ENCODE peak calls at places on chromosomes 2 and 18, in five cellular contexts. L is CD8-positive, alpha-beta T cell; S is brain microvascular endothelial cell; W is A549; J is tibial nerve. H is an unnamed sample.

GRCh38 chr2:39179974-39180960 is 59.4 kb upstream of the SOS1 start:
- DNase-seq in L (no peak), S (no peak), W (no peak), J (no peak), H (no peak)

GRCh38 chr2:241837197-241837596 is 21.5 kb downstream of the PDCD1 start:
- DNase-seq in L (no peak), S (no peak), W (no peak), J (peak; percentile 1), H (no peak)

GRCh38 chr2:60629263-60629662 is 75.8 kb upstream of the BCL11A start:
- DNase-seq in L (no peak), S (no peak), W (no peak), J (no peak), H (no peak)

GRCh38 chr2:225932741-225933413 is 533.4 kb downstream of the NYAP2 start:
- DNase-seq in L (no peak), S (no peak), W (no peak), J (no peak), H (no peak)

GRCh38 chr2:163347982-163348842 is 387.6 kb downstream of the FIGN start:
- DNase-seq in L (no peak), S (peak; percentile 92), W (peak; percentile 70), J (peak; percentile 23), H (peak; percentile 49)

GRCh38 chr2:158958365-158958764 is 10.1 kb upstream of the TANC1 start:
- DNase-seq in L (no peak), S (no peak), W (no peak), J (no peak), H (no peak)

GRCh38 chr2:105929506-105929905 is 184.8 kb downstream of the NCK2 start:
- DNase-seq in L (no peak), S (no peak), W (no peak), J (no peak), H (no peak)

GRCh38 chr18:74493689-74494088 is 2.5 kb upstream of the CNDP2 start:
- DNase-seq in L (peak; percentile 38), S (peak; percentile 32), W (peak; percentile 14), J (no peak), H (no peak)

GRCh38 chr2:113324684-113325160 is 46.0 kb upstream of the PAX8 start:
- DNase-seq in L (no peak), S (peak; percentile 41), W (peak; percentile 80), J (no peak), H (peak; percentile 92)

GRCh38 chr18:48195782-48196181 is 213.4 kb downstream of the ZBTB7C start:
- DNase-seq in L (no peak), S (no peak), W (no peak), J (no peak), H (no peak)

GRCh38 chr2:26675651-26676255 is 16.8 kb upstream of the KCNK3 start:
- DNase-seq in L (no peak), S (no peak), W (no peak), J (no peak), H (no peak)

GRCh38 chr2:46315103-46315890 is 18.1 kb downstream of the EPAS1 start:
- DNase-seq in L (no peak), S (peak; percentile 96), W (peak; percentile 95), J (peak; percentile 60), H (peak; percentile 91)

GRCh38 chr2:1600191-1601063 is 143.9 kb downstream of the PXDN start:
- DNase-seq in L (no peak), S (no peak), W (no peak), J (peak; percentile 70), H (no peak)

GRCh38 chr18:78765142-78765541 is 214.5 kb upstream of the SALL3 start:
- DNase-seq in L (no peak), S (no peak), W (no peak), J (no peak), H (no peak)

GRCh38 chr2:100744589-100744988 is 75.3 kb upstream of the NPAS2 start:
- DNase-seq in L (no peak), S (peak; percentile 64), W (no peak), J (no peak), H (no peak)

GRCh38 chr2:17076535-17076934 is 410.9 kb upstream of the CYRIA start:
- DNase-seq in L (no peak), S (peak; percentile 8), W (no peak), J (no peak), H (no peak)

GRCh38 chr18:23283933-23284430 is 148.7 kb downstream of the CABLES1 start:
- DNase-seq in L (no peak), S (peak; percentile 47), W (peak; percentile 33), J (no peak), H (peak; percentile 34)

GRCh38 chr2:151907933-151908882 is 80.0 kb upstream of the ARL5A start:
- DNase-seq in L (no peak), S (peak; percentile 28), W (no peak), J (no peak), H (no peak)

GRCh38 chr2:126827371-126827770 is 71.3 kb upstream of the TEX51 start:
- DNase-seq in L (no peak), S (no peak), W (no peak), J (no peak), H (no peak)

GRCh38 chr18:1392865-1393734 is 488.4 kb downstream of the ADCYAP1 start:
- DNase-seq in L (no peak), S (no peak), W (no peak), J (no peak), H (no peak)

GRCh38 chr2:85770369-85770768 is 16.6 kb downstream of the ATOH8 start:
- DNase-seq in L (no peak), S (no peak), W (no peak), J (no peak), H (no peak)

GRCh38 chr18:23182606-23183005 is 47.3 kb downstream of the CABLES1 start:
- DNase-seq in L (no peak), S (no peak), W (no peak), J (no peak), H (no peak)

GRCh38 chr2:11683966-11684365 is 14.0 kb upstream of the NTSR2 start:
- DNase-seq in L (no peak), S (no peak), W (no peak), J (no peak), H (no peak)

GRCh38 chr2:108905906-108906305 is 83.1 kb downstream of the EDAR start:
- DNase-seq in L (no peak), S (no peak), W (no peak), J (no peak), H (no peak)

GRCh38 chr2:122203523-122203922 is 448.1 kb downstream of the TSN start:
- DNase-seq in L (no peak), S (peak; percentile 48), W (no peak), J (no peak), H (peak; percentile 78)

GRCh38 chr18:60534539-60534938 is 162.0 kb upstream of the MC4R start:
- DNase-seq in L (no peak), S (peak; percentile 41), W (no peak), J (no peak), H (no peak)

GRCh38 chr2:40716879-40717278 is 265.0 kb upstream of the SLC8A1 start:
- DNase-seq in L (no peak), S (peak; percentile 61), W (no peak), J (no peak), H (peak; percentile 57)

GRCh38 chr2:118123561-118124232 is 35.4 kb downstream of the INSIG2 start:
- DNase-seq in L (no peak), S (peak; percentile 45), W (peak; percentile 69), J (no peak), H (peak; percentile 96)

GRCh38 chr2:237689569-237690131 is 62.3 kb downstream of the LRRFIP1 start:
- DNase-seq in L (no peak), S (no peak), W (no peak), J (no peak), H (no peak)

GRCh38 chr2:183964565-183964964 is 633.8 kb upstream of the ZNF804A start:
- DNase-seq in L (no peak), S (no peak), W (no peak), J (no peak), H (no peak)

DNA sequence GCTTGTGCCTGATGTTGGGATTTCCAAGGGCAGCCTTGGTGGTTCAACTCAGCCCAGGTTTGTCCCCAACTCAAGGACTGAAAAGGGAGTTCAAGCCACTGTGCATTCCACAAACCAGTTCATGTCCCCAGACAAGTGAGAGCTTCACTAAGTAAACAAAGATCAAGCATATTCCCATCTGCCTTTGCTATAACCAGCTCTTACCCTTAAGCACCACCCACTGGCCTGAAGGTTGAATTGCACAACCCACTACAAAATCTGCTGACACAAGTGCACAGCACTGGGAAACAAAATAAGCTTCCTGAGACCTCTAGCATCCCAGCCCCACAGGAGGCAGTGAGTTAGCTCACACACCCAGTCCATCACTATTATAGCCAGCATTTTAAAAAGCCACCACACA is 516.7 kb downstream of the NR4A2 start:
- DNase-seq in L (no peak), S (peak; percentile 9), W (no peak), J (no peak), H (no peak)
- TF ChIP-seq CTCF in L (no peak), S (peak; percentile 54), W (no peak), J (no peak), H (no peak)

GRCh38 chr2:99066602-99067001 is 74.9 kb upstream of the C2orf15 start:
- DNase-seq in L (no peak), S (peak; percentile 46), W (peak; percentile 10), J (no peak), H (peak; percentile 50)

GRCh38 chr2:99067871-99068270 is 73.6 kb upstream of the C2orf15 start:
- DNase-seq in L (no peak), S (no peak), W (no peak), J (no peak), H (no peak)

DNA sequence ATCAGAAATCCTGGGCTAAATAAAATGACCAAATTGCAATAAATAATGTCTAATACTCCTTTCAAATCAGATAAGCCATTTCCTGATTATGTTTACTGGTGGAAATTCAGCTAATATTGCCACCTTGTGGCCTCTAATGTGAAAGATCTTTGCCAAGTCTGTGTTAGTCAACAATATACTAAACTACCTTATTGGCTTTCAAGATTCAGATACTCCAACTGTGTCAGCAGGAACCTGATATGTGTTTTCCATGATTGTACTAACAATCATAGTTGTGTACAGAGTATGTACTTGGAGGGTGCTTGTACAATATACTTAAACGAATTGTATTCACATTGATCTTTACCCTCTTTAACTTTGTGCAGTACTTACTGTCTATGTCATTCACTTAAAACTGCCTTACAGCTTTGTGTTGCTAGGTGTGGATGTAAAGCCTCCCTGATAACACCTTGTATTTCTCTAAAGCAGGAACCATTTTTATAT is 75.4 kb upstream of the C2orf15 start:
- DNase-seq in L (no peak), S (peak; percentile 23), W (peak; percentile 13), J (no peak), H (peak; percentile 38)
- H3K27ac ChIP-seq in L (no peak overlapping the region), S (no peak overlapping the region), W (no peak overlapping the region), J (peak overlapping the region; percentile 42), H (no peak overlapping the region)

GRCh38 chr2:200756618-200757321 is 54.9 kb upstream of the BZW1 start:
- DNase-seq in L (no peak), S (peak; percentile 87), W (peak; percentile 77), J (no peak), H (peak; percentile 87)
- TF ChIP-seq CTCF in L (no peak), S (no peak), W (no peak), J (no peak), H (no peak)

GRCh38 chr2:9422321-9423099 is 818 bp downstream of the ITGB1BP1 start:
- DNase-seq in L (no peak), S (no peak), W (peak; percentile 71), J (no peak), H (peak; percentile 44)

GRCh38 chr2:9420495-9420894 is 2.8 kb downstream of the ITGB1BP1 start:
- DNase-seq in L (no peak), S (no peak), W (no peak), J (no peak), H (no peak)

GRCh38 chr2:9423100-9423921 is at the start of the genes CPSF3 and ITGB1BP1:
- DNase-seq in L (peak; percentile 92), S (peak; percentile 93), W (peak; percentile 99), J (peak; percentile 92), H (peak; percentile 100)

GRCh38 chr2:9423922-9424272 is 443 bp downstream of the CPSF3 start:
- DNase-seq in L (no peak), S (no peak), W (no peak), J (no peak), H (peak; percentile 15)

GRCh38 chr2:9424447-9425164 is 1.2 kb downstream of the CPSF3 start:
- DNase-seq in L (no peak), S (no peak), W (no peak), J (no peak), H (no peak)
- H3K27ac ChIP-seq in L (peak overlapping the region; percentile 89), S (no peak overlapping the region), W (peak overlapping the region; percentile 98), J (no peak overlapping the region), H (no peak overlapping the region)